ENCODE peak calls at places on chromosomes 1 and 21, in four cellular contexts. G, W, S and X are unnamed samples.
A peak's percentile ranks its signal among the peaks of the same experiment; 100 is the strongest.

GRCh38 chr1:39394059-39394458 is 97.4 kb upstream of the BMP8A start:
- DNase-seq in S (no peak), W (no peak), G (no peak), X (no peak)

GRCh38 chr1:86787626-86788025 is 83.2 kb downstream of the SH3GLB1 start:
- DNase-seq in W (no peak), S (no peak), G (no peak), X (no peak)

GRCh38 chr1:181091322-181092040 is 3.0 kb downstream of the IER5 start:
- DNase-seq in S (no peak), W (no peak), G (no peak), X (no peak)

GRCh38 chr1:83999316-83999819 is 436 bp upstream of the TTLL7 start:
- DNase-seq in W (peak; percentile 80), G (peak; percentile 44), S (peak; percentile 82), X (peak; percentile 83)

GRCh38 chr1:41330588-41331545 is 30.4 kb upstream of the FOXO6 start:
- DNase-seq in G (peak; percentile 43), S (peak; percentile 58), W (peak; percentile 43), X (no peak)

GRCh38 chr21:25997788-25998611 is 172.6 kb downstream of the APP start:
- DNase-seq in G (peak; percentile 77), S (no peak), W (peak; percentile 65), X (no peak)

GRCh38 chr1:4079815-4080214 is 179.7 kb upstream of the C1orf174 start:
- DNase-seq in G (no peak), W (no peak), S (no peak), X (no peak)

GRCh38 chr1:206904423-206905142 is 7.3 kb downstream of the IL24 start:
- DNase-seq in S (no peak), G (no peak), W (no peak), X (no peak)

GRCh38 chr1:109149874-109150601 is 36.1 kb downstream of the ELAPOR1 start:
- DNase-seq in S (no peak), W (no peak), G (no peak), X (no peak)

GRCh38 chr1:85617582-85618237 is 37.1 kb downstream of the CCN1 start:
- DNase-seq in W (no peak), G (no peak), S (no peak), X (no peak)

GRCh38 chr1:223228201-223228600 is 85.2 kb upstream of the TLR5 start:
- DNase-seq in G (no peak), S (no peak), W (no peak), X (no peak)

DNA sequence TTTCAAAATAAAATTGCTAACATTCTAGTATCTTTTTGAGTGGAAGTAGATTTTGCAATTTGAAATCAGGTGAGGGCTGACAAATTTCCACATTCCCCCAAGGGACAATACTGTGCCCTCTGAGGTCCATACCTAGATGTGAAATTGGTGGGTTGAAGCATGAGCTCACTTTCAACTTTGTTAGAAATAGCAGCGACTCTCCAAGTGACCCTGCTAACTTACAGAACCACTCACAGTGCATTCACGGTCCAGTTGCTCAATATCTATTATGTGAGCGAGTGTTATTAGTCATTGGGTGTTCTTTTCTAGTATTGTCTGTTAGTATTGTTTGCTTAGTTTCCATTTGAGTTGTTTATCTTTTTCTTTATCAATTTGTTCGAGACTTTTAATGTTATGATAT is 53.6 kb upstream of the ASB17 start:
- DNase-seq in S (no peak), W (no peak), G (no peak), X (no peak)
- TF ChIP-seq JUND in S (no peak), W (no peak), G (no peak), X (no peak)

DNA sequence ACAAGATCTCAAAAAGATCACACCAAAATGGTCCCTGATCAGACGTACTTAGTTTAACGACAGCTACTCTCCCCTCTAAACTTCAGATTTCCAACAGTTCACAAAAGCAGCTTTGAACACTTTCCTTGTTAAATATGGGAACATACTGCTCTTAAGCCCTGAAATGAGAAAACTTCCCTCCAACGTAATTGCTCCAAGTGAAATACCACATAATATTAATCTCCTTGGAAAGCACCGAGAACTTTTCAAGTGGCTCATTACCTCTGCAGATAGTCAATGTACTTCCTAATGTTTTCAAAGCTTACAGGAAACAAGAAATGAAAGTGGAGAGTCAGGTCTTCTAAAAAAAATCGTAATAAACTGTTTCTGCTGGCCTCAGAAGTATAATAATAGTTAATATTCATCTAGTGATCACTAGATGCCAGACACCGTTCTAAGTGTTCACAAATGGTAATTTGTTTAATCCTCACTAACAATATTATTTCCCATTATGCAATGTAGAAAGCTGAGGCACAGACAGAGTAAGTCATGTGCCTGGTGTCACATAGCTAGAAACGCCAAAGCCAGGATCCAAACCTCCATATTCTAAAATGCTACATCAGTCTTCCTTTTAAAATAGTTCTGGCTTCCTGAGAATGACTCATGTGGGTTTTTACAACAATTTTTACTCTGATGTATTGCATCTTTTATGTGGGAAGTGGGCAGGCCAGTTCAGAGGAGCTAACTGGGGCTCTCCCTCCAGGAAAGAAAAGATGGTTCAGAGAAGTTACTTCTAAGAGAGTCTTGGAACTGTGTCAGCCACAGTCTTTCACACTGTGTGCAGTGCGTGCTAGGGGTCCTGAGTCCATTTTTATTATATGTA is 177.2 kb downstream of the PLPPR4 start:
- DNase-seq in G (no peak), S (no peak), W (no peak), X (no peak)
- TF ChIP-seq JUND in G (no peak), S (no peak), W (no peak), X (no peak)

DNA sequence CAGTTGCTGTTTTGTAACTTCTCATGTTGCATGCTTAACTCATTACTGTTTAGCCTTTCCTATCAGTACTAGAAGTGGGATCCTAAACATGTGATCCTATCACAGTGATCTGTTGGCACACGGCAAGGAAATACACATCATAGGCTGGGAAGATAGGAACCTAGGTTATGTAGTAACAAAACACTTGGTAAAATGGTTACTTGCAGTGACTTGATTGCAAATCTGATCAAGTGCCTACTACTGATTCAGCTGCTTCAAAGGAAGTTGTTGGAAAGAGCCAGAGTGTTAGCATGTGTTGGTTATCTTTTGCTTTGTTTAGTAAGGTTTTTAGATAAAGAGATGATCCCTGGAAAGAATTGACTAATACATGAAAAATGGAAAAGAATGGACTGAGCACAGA is 8.9 kb upstream of the VASH2 start:
- DNase-seq in S (no peak), W (no peak), G (no peak), X (no peak)
- TF ChIP-seq JUND in S (no peak), W (no peak), G (no peak), X (no peak)

DNA sequence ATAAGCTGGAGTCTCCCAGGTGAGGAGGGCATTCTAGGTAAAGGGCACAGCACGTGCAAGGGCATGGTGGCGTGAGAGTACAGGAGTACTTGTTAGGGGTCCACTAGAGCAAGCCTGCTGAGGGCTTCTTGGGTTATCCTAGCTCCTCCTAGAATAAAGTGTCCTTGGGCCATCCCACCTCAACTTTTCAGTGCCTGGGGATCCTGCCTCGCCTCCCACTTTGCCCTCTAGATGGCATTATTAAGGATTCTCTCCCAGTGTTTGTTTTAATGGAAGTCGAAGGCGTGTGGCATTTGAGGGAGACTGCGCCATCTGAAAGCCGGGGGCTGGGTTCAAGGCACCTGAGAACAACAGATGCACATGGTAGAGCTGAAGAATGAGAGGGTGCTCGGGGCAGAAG is 74.5 kb upstream of the SELENON start:
- DNase-seq in W (no peak), S (no peak), G (no peak), X (no peak)
- TF ChIP-seq JUND in W (no peak), S (no peak), G (no peak), X (no peak)

DNA sequence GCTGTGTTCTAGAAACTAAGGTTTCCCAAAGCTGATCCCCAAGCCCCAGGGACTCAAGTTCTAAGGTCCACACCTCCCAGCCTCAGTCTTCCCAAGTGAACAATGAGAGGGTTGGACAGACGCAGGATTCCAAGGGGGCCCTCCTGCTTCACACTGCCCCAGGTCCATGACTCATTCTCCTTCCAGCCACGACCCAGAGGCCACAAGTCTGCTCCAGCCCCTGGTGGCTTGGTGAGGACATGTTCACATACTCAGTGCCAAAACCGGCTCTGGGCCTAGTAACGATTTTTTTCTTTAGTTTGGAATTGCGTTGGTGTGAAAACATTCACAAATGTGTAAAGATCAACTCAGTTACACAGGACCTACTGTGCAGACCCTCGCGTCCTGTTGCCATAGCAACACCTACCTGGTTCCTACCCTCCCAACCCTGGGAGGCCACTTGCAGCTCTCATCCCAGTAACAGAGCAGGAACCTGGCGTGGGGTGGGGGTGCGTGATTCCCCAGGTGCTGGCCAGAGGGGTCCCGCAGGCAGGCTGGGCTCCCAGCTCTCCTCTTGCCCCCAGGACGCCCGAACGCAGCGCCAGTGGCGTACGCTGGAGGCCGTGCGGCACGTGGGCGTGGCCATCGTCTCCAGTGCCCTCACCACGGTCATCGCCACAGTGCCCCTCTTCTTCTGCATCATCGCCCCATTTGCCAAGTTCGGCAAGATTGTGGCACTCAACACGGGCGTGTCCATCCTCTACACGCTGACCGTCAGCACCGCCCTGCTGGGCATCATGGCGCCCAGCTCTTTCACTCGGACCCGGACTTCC is 57.0 kb downstream of the DISP3 start:
- DNase-seq in W (no peak), G (no peak), S (peak; percentile 49), X (no peak)
- TF ChIP-seq JUND in W (no peak), G (no peak), S (no peak), X (no peak)

DNA sequence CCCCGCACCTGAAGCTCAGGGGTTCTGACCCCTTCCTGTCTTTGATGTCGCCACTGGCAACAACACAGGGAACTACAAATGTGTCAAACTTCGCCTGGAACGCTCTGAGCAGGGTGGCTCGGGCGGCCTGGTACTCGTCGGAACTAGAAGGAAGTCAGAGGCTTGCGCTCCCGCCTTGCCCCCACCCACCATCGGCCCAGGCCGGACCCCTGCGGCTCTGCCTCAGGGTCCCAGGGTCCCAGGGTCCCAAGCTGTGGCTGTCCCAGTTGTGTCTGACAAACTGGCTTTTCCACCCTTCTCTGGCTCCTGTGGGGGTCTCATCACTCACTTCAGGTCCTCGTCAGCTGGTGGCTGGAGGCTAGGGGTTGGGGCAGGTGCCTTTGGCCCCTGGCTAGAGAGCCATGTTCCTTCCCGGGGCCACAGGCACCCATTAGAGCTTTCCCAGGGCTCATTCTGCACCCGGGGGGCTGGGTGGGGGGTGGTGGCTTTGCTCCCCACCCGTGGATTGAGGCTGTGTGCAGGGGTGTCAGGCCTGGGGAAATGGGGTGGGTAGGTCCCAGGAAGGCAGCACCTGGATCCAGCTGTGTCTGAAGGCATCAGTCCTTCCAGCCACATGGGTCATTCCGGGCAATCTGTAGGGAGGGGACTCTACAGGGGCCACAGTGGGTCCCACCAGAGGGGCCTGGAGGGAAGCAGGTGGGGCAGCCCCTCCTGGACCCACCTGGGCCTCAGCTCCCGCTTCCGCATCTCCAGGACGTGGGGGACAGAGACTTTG is 8.0 kb upstream of the TMEM52 start:
- DNase-seq in W (no peak), G (no peak), S (no peak), X (no peak)
- TF ChIP-seq JUND in W (no peak), G (no peak), S (no peak), X (no peak)

GRCh38 chr1:22685675-22686074 is 25.0 kb upstream of the EPHB2 start:
- DNase-seq in W (no peak), S (no peak), G (no peak), X (no peak)
- TF ChIP-seq JUND in W (no peak), S (no peak), G (no peak), X (no peak)

GRCh38 chr1:79100385-79100784 is 93.9 kb upstream of the ADGRL4 start:
- DNase-seq in S (no peak), G (no peak), W (no peak), X (no peak)
- TF ChIP-seq JUND in S (no peak), G (no peak), W (no peak), X (no peak)

DNA sequence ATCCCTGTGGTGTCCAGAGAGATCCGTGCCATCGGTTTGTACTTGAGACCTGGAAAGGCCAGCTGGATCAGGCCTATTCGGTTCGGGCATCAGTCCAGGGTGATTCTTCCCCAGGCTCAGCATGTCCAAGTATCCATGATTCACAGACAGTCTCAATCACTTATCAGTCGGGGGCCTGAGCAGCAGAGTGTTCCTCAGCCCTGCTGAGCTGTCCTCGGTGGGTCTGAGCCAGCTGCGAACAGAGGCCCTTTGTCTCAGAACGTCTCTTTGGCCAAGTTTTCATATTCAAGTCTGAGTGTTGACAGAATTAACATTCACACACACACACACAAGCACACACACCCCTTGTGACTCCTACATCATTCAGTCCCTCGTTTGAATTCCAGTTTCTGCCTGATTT is 33.4 kb upstream of the OSBPL9 start:
- DNase-seq in W (no peak), S (no peak), G (no peak), X (no peak)
- TF ChIP-seq JUND in W (no peak), S (no peak), G (no peak), X (no peak)